ENCODE peak calls at places on chromosomes 1 and 21, in nine cellular contexts. One of them, this sample, is unnamed.

GRCh38 chr1:30907641-30908445 is 715 bp downstream of the SDC3 start:
- DNase-seq in upper lobe of right lung: peak; percentile 66
- DNase-seq in esophagus muscularis mucosa: no peak
- DNase-seq in IMR-90: no peak
- DNase-seq in lung: no peak
- DNase-seq in A549: no peak
- DNase-seq in cardiac muscle cell: no peak
- DNase-seq in uterus: no peak
- DNase-seq in CD8-positive, alpha-beta T cell: no peak
- DNase-seq in this sample: no peak

GRCh38 chr21:42319851-42320602 is 4.8 kb upstream of the TFF3 start:
- DNase-seq in IMR-90: no peak
- DNase-seq in CD8-positive, alpha-beta T cell: no peak
- DNase-seq in lung: no peak
- DNase-seq in uterus: no peak
- DNase-seq in A549: no peak
- DNase-seq in esophagus muscularis mucosa: no peak
- DNase-seq in cardiac muscle cell: no peak
- DNase-seq in upper lobe of right lung: no peak
- DNase-seq in this sample: no peak

GRCh38 chr1:109821221-109821669 is 57.5 kb upstream of the EPS8L3 start:
- DNase-seq in upper lobe of right lung: peak; percentile 87
- DNase-seq in A549: peak; percentile 70
- DNase-seq in cardiac muscle cell: no peak
- DNase-seq in lung: peak; percentile 75
- DNase-seq in CD8-positive, alpha-beta T cell: no peak
- DNase-seq in esophagus muscularis mucosa: no peak
- DNase-seq in IMR-90: peak; percentile 94
- DNase-seq in uterus: peak; percentile 49
- DNase-seq in this sample: no peak

GRCh38 chr1:53984701-53985100 is 33.3 kb downstream of the LDLRAD1 start:
- DNase-seq in CD8-positive, alpha-beta T cell: no peak
- DNase-seq in lung: no peak
- DNase-seq in uterus: no peak
- DNase-seq in esophagus muscularis mucosa: no peak
- DNase-seq in upper lobe of right lung: no peak
- DNase-seq in IMR-90: no peak
- DNase-seq in cardiac muscle cell: no peak
- DNase-seq in A549: no peak
- DNase-seq in this sample: no peak

GRCh38 chr1:117599822-117600221 is 6.0 kb upstream of the TENT5C start:
- DNase-seq in CD8-positive, alpha-beta T cell: no peak
- DNase-seq in A549: no peak
- DNase-seq in lung: no peak
- DNase-seq in upper lobe of right lung: no peak
- DNase-seq in cardiac muscle cell: no peak
- DNase-seq in IMR-90: no peak
- DNase-seq in esophagus muscularis mucosa: no peak
- DNase-seq in uterus: peak; percentile 0
- DNase-seq in this sample: no peak

GRCh38 chr1:114208659-114209215 is 55.1 kb upstream of the SYT6 start:
- DNase-seq in cardiac muscle cell: no peak
- DNase-seq in upper lobe of right lung: no peak
- DNase-seq in IMR-90: no peak
- DNase-seq in esophagus muscularis mucosa: no peak
- DNase-seq in CD8-positive, alpha-beta T cell: no peak
- DNase-seq in lung: no peak
- DNase-seq in uterus: no peak
- DNase-seq in A549: no peak
- DNase-seq in this sample: no peak

GRCh38 chr1:178485467-178486098 is 11.2 kb downstream of the CLEC20A start:
- DNase-seq in cardiac muscle cell: no peak
- DNase-seq in CD8-positive, alpha-beta T cell: no peak
- DNase-seq in upper lobe of right lung: no peak
- DNase-seq in IMR-90: no peak
- DNase-seq in uterus: no peak
- DNase-seq in esophagus muscularis mucosa: peak; percentile 47
- DNase-seq in A549: no peak
- DNase-seq in lung: no peak
- DNase-seq in this sample: no peak

GRCh38 chr1:10573446-10573845 is 98.7 kb downstream of the PEX14 start:
- DNase-seq in lung: no peak
- DNase-seq in upper lobe of right lung: no peak
- DNase-seq in esophagus muscularis mucosa: no peak
- DNase-seq in uterus: no peak
- DNase-seq in A549: no peak
- DNase-seq in IMR-90: peak; percentile 42
- DNase-seq in cardiac muscle cell: no peak
- DNase-seq in CD8-positive, alpha-beta T cell: no peak
- DNase-seq in this sample: no peak

GRCh38 chr1:158324375-158324774 is 7.0 kb downstream of the CD1B start:
- DNase-seq in lung: no peak
- DNase-seq in CD8-positive, alpha-beta T cell: no peak
- DNase-seq in upper lobe of right lung: no peak
- DNase-seq in IMR-90: no peak
- DNase-seq in A549: no peak
- DNase-seq in uterus: no peak
- DNase-seq in cardiac muscle cell: no peak
- DNase-seq in esophagus muscularis mucosa: no peak
- DNase-seq in this sample: no peak

GRCh38 chr21:37737996-37738395 is 178.3 kb downstream of the KCNJ6 start:
- DNase-seq in IMR-90: no peak
- DNase-seq in upper lobe of right lung: no peak
- DNase-seq in lung: no peak
- DNase-seq in esophagus muscularis mucosa: no peak
- DNase-seq in A549: no peak
- DNase-seq in cardiac muscle cell: no peak
- DNase-seq in uterus: no peak
- DNase-seq in CD8-positive, alpha-beta T cell: no peak
- DNase-seq in this sample: no peak

GRCh38 chr1:230752407-230752806 is 5.2 kb downstream of the CAPN9 start:
- DNase-seq in CD8-positive, alpha-beta T cell: no peak
- DNase-seq in uterus: no peak
- DNase-seq in esophagus muscularis mucosa: no peak
- DNase-seq in upper lobe of right lung: peak; percentile 87
- DNase-seq in lung: peak; percentile 81
- DNase-seq in IMR-90: no peak
- DNase-seq in cardiac muscle cell: no peak
- DNase-seq in A549: no peak
- DNase-seq in this sample: no peak

GRCh38 chr1:220451541-220451940 is 76.4 kb upstream of the MARK1 start:
- DNase-seq in A549: peak; percentile 9
- DNase-seq in lung: no peak
- DNase-seq in upper lobe of right lung: no peak
- DNase-seq in IMR-90: no peak
- DNase-seq in uterus: no peak
- DNase-seq in esophagus muscularis mucosa: no peak
- DNase-seq in CD8-positive, alpha-beta T cell: no peak
- DNase-seq in cardiac muscle cell: peak; percentile 69
- DNase-seq in this sample: peak; percentile 34

DNA sequence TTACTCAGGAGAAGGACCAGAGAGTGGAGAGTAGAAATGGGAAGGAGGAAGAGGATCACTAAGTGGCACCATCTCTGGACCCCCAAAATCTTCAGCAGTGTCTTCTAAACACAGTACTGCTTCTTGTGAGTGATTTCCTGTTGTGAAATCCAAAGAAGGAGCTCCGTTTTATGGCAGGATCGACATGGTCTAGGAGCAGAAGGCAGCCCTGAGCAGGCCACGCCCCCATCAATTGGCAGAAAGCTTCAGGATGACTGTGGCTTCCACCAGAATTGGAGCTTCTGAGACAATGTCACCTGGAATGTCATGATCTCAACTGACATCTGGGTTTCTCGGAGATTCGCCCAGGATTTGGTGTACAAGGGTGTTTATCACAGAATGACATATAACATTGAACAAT is 171.5 kb downstream of the ADSS2 start:
- DNase-seq in esophagus muscularis mucosa: no peak
- DNase-seq in A549: no peak
- DNase-seq in CD8-positive, alpha-beta T cell: no peak
- DNase-seq in uterus: no peak
- DNase-seq in IMR-90: no peak
- DNase-seq in lung: no peak
- DNase-seq in upper lobe of right lung: no peak
- DNase-seq in cardiac muscle cell: no peak
- DNase-seq in this sample: no peak
- TF ChIP-seq CTCF in esophagus muscularis mucosa: no peak
- TF ChIP-seq CTCF in A549: no peak
- TF ChIP-seq CTCF in CD8-positive, alpha-beta T cell: no peak
- TF ChIP-seq CTCF in uterus: no peak
- TF ChIP-seq CTCF in IMR-90: no peak
- TF ChIP-seq CTCF in lung: no peak
- TF ChIP-seq CTCF in upper lobe of right lung: no peak
- TF ChIP-seq CTCF in cardiac muscle cell: no peak
- TF ChIP-seq CTCF in this sample: no peak

DNA sequence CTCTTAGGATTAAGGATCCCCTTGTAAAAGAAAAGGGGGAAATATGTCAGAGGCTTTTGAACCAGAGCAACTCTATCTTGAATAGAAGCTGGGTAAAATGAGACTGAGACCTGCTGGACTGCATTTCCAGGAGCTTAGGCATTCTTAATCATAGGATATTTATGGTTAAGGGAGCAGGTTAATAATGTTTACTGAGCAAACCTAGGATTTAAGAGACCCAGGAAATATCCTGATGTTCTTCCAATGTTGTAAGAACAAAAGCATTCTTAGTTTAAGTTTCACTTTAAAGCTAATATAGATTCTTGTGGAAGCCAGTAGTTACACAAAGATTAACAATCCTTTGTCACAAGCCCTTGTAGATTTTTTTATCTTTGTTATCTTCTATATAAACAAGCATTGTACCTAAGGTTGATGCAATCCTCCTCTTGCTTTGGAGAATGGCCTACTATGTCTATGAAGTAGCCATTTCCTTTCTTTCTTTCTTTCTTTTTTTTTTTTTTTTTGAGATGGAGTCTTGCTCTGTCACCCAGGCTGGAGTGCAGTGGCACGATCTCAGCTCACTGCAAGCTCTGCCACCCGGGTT is 570.2 kb upstream of the BEND5 start:
- DNase-seq in upper lobe of right lung: no peak
- DNase-seq in lung: no peak
- DNase-seq in uterus: no peak
- DNase-seq in CD8-positive, alpha-beta T cell: no peak
- DNase-seq in cardiac muscle cell: no peak
- DNase-seq in A549: peak; percentile 4
- DNase-seq in IMR-90: no peak
- DNase-seq in esophagus muscularis mucosa: no peak
- DNase-seq in this sample: no peak
- H3K4me1 ChIP-seq in upper lobe of right lung: no peaks in the 10 kb centered on the region
- H3K4me1 ChIP-seq in lung: no peaks in the 10 kb centered on the region
- H3K4me1 ChIP-seq in uterus: no peaks in the 10 kb centered on the region
- H3K4me1 ChIP-seq in CD8-positive, alpha-beta T cell: no peaks in the 10 kb centered on the region
- H3K4me1 ChIP-seq in cardiac muscle cell: no peaks in the 10 kb centered on the region
- H3K4me1 ChIP-seq in A549: no peaks in the 10 kb centered on the region
- H3K4me1 ChIP-seq in IMR-90: no peaks in the 10 kb centered on the region
- H3K4me1 ChIP-seq in esophagus muscularis mucosa: no peaks in the 10 kb centered on the region
- H3K4me1 ChIP-seq in this sample: no peaks in the 10 kb centered on the region

GRCh38 chr1:245822997-245823396 is 668.2 kb downstream of the KIF26B start:
- DNase-seq in lung: no peak
- DNase-seq in CD8-positive, alpha-beta T cell: no peak
- DNase-seq in esophagus muscularis mucosa: no peak
- DNase-seq in A549: peak; percentile 55
- DNase-seq in uterus: peak; percentile 35
- DNase-seq in upper lobe of right lung: no peak
- DNase-seq in cardiac muscle cell: no peak
- DNase-seq in IMR-90: peak; percentile 95
- DNase-seq in this sample: no peak

GRCh38 chr1:245823408-245824147 is 668.8 kb downstream of the KIF26B start:
- DNase-seq in upper lobe of right lung: no peak
- DNase-seq in cardiac muscle cell: no peak
- DNase-seq in CD8-positive, alpha-beta T cell: no peak
- DNase-seq in IMR-90: no peak
- DNase-seq in lung: no peak
- DNase-seq in esophagus muscularis mucosa: no peak
- DNase-seq in A549: no peak
- DNase-seq in uterus: no peak
- DNase-seq in this sample: no peak

GRCh38 chr1:245829194-245829593 is 674.4 kb downstream of the KIF26B start:
- DNase-seq in lung: no peak
- DNase-seq in CD8-positive, alpha-beta T cell: no peak
- DNase-seq in esophagus muscularis mucosa: no peak
- DNase-seq in IMR-90: no peak
- DNase-seq in uterus: no peak
- DNase-seq in upper lobe of right lung: no peak
- DNase-seq in cardiac muscle cell: no peak
- DNase-seq in A549: no peak
- DNase-seq in this sample: no peak

GRCh38 chr1:245827306-245827705 is 672.5 kb downstream of the KIF26B start:
- DNase-seq in lung: no peak
- DNase-seq in uterus: no peak
- DNase-seq in A549: no peak
- DNase-seq in esophagus muscularis mucosa: no peak
- DNase-seq in CD8-positive, alpha-beta T cell: no peak
- DNase-seq in cardiac muscle cell: no peak
- DNase-seq in upper lobe of right lung: no peak
- DNase-seq in IMR-90: no peak
- DNase-seq in this sample: no peak

DNA sequence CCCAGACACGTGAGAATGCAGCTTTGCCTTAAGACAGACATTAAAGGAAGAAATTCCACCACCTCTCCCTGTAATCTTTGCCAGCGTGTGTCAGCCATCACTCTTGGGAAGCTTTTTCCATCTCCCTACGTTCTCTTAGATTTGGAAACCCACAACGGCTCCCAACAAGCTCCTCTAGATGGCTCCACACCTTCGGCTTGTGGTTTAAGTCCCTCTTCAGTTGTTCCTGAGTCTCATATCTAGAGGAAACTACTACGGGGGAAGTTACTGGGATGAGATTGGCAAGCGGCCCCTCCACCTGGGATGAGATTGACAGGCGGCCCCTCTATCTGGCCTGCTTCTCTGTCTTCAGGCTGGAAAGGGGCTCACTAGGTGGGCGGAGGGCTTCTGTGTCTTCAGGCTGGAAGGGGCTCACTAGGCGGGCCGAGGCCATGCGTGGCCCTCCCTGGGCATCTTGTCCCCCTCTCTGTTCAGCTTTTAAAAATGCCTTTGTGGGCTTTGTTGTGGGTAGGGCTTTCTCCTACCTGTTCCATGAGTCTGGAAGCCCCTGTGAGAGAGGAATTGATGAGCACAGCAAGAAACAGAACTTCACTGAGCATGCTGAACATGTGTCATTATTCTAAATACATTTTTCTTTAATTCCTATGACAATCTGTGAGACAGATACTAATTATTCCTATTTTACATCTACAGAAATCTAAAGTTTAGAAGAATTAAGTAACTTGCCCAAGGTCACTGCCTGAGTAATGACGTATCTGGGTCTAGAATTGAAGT is 670.5 kb downstream of the KIF26B start:
- DNase-seq in upper lobe of right lung: no peak
- DNase-seq in esophagus muscularis mucosa: no peak
- DNase-seq in IMR-90: peak; percentile 9
- DNase-seq in CD8-positive, alpha-beta T cell: no peak
- DNase-seq in lung: no peak
- DNase-seq in A549: peak; percentile 10
- DNase-seq in uterus: no peak
- DNase-seq in cardiac muscle cell: peak; percentile 29
- DNase-seq in this sample: no peak
- TF ChIP-seq CTCF in upper lobe of right lung: peak; percentile 34
- TF ChIP-seq CTCF in esophagus muscularis mucosa: peak; percentile 3
- TF ChIP-seq CTCF in IMR-90: no peak
- TF ChIP-seq CTCF in CD8-positive, alpha-beta T cell: no peak
- TF ChIP-seq CTCF in lung: no peak
- TF ChIP-seq CTCF in A549: no peak
- TF ChIP-seq CTCF in uterus: no peak
- TF ChIP-seq CTCF in cardiac muscle cell: peak; percentile 44
- TF ChIP-seq CTCF in this sample: no peak

GRCh38 chr1:115682792-115683191 is 41.0 kb downstream of the VANGL1 start:
- DNase-seq in uterus: no peak
- DNase-seq in lung: no peak
- DNase-seq in IMR-90: no peak
- DNase-seq in CD8-positive, alpha-beta T cell: no peak
- DNase-seq in esophagus muscularis mucosa: no peak
- DNase-seq in A549: no peak
- DNase-seq in cardiac muscle cell: no peak
- DNase-seq in upper lobe of right lung: no peak
- DNase-seq in this sample: no peak
- H3K4me1 ChIP-seq in uterus: peaks cover 14% of the 10 kb centered on the region
- H3K4me1 ChIP-seq in lung: peaks cover 5% of the 10 kb centered on the region
- H3K4me1 ChIP-seq in IMR-90: peaks cover 9% of the 10 kb centered on the region
- H3K4me1 ChIP-seq in CD8-positive, alpha-beta T cell: no peaks in the 10 kb centered on the region
- H3K4me1 ChIP-seq in esophagus muscularis mucosa: peaks cover 31% of the 10 kb centered on the region
- H3K4me1 ChIP-seq in A549: peaks cover 9% of the 10 kb centered on the region
- H3K4me1 ChIP-seq in cardiac muscle cell: peaks cover 7% of the 10 kb centered on the region
- H3K4me1 ChIP-seq in upper lobe of right lung: no peaks in the 10 kb centered on the region
- H3K4me1 ChIP-seq in this sample: no peaks in the 10 kb centered on the region

This sample was measured in testis.